ENCODE peak calls at places on chromosomes 1 and 21, in six cellular contexts. M is prostate gland, U is foreskin fibroblast, O is AG04449, Y is brain microvascular endothelial cell, I is progenitor cell of endocrine pancreas. X is an unnamed sample.

GRCh38 chr1:1540817-1541628 is 599 bp upstream of the TMEM240 start:
- DNase-seq in U (no peak), M (no peak), Y (no peak), I (no peak), O (no peak), X (no peak)

GRCh38 chr1:48007044-48007443 is 9.9 kb upstream of the TRABD2B start:
- DNase-seq in Y (peak), O (no peak), I (no peak), M (no peak), U (no peak), X (no peak)

GRCh38 chr1:156816561-156817328 is at the start of gene SH2D2A:
- DNase-seq in U (no peak), I (no peak), M (no peak), Y (peak), O (no peak), X (no peak)

GRCh38 chr1:211882391-211882790 is 51.8 kb upstream of the LPGAT1 start:
- DNase-seq in O (no peak), Y (no peak), M (no peak), I (no peak), U (no peak), X (no peak)

GRCh38 chr1:37171651-37172050 is 137.3 kb upstream of the GRIK3 start:
- DNase-seq in M (no peak), U (no peak), O (no peak), Y (no peak), I (no peak), X (no peak)

GRCh38 chr1:201282216-201282615 is 1.1 kb upstream of the PKP1 start:
- DNase-seq in Y (no peak), O (no peak), I (no peak), M (no peak), U (no peak), X (no peak)

GRCh38 chr21:33383056-33383888 is 19.9 kb upstream of the IFNGR2 start:
- DNase-seq in O (no peak), Y (peak), U (peak), M (peak), I (no peak), X (no peak)

GRCh38 chr21:42624095-42624830 is 29.2 kb upstream of the PDE9A start:
- DNase-seq in O (no peak), I (no peak), M (no peak), U (no peak), Y (no peak), X (no peak)

GRCh38 chr1:173570370-173571030 is 32.4 kb downstream of the SLC9C2 start:
- DNase-seq in O (no peak), I (no peak), M (no peak), Y (no peak), U (no peak), X (no peak)

GRCh38 chr1:61588736-61589381 is 136.1 kb downstream of the TM2D1 start:
- DNase-seq in U (peak), Y (peak), O (no peak), M (peak), I (peak), X (no peak)

GRCh38 chr1:78833491-78833890 is 173.0 kb downstream of the ADGRL4 start:
- DNase-seq in U (peak), M (no peak), O (no peak), Y (peak), I (no peak), X (no peak)

GRCh38 chr1:17013598-17014320 is 2.0 kb upstream of the ATP13A2 start:
- DNase-seq in I (no peak), U (no peak), Y (no peak), M (no peak), O (no peak), X (no peak)

GRCh38 chr1:244802556-244803239 is 32.8 kb upstream of the COX20 start:
- DNase-seq in Y (no peak), I (no peak), O (no peak), U (no peak), M (no peak), X (no peak)

DNA sequence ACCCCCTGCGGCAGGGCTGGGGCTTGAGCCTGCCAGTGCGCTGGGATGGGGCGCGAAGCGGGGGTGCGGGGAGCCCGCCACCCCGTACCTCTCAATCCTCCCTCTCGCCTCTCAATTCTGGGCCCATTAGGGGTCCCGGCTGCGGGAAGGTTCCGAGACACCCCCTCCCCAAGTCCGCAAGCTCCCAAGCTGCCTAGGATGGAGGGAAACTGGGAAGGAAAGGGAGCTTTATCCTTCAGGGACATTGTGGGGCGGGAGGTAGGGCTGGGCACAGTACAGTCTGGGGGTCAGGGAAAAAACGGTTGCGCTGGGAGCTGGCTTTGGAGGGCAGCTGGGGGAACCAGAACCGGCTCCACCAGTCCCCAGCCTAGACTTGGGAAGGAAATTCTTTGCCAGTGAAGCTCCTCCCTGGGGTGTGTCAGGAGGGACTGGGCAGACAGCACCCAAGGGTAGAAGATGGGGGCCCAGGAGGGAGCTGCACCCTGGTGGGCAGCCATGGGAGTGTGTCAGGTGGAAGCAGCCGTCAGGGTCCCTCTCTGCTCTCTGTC is 904 bp downstream of the GJB3 start:
- DNase-seq in U (no peak), M (peak), O (no peak), I (no peak), Y (no peak), X (no peak)
- TF ChIP-seq CTCF in U (no peak), M (no peak), O (no peak), I (peak), Y (no peak), X (no peak)

GRCh38 chr1:24970399-24970753 is 40.3 kb upstream of the RUNX3 start:
- DNase-seq in U (no peak), M (no peak), Y (peak), I (no peak), O (no peak), X (no peak)
- TF ChIP-seq CTCF in U (no peak), M (no peak), Y (peak), I (no peak), O (peak), X (no peak)

DNA sequence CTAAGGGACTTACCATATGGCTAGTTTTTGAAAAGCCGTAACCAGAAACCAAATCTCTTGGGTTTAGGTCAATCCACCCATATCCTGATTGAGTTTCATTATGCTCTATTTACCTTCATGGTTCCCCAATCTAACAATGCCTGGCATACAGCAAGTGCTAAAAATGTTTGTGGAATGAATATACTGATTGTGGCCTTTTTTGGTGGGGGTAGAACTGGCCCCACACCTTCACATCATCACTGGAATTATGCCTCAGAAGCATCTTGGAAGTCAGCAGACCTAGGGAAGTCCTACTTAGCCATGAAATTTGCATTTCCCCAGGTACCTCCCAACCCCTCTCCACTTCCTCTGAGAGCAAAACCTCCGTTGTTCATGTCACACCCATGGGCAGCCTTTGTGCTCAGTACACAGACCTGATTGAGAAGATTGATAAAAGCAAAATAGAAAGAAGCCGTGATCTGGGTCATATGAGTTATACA is 17.8 kb upstream of the SLAMF1 start:
- DNase-seq in I (no peak), U (no peak), M (no peak), Y (no peak), O (no peak), X (no peak)
- TF ChIP-seq CTCF in I (no peak), U (no peak), M (no peak), Y (no peak), O (no peak), X (no peak)

GRCh38 chr21:29332461-29333354 is 34.0 kb downstream of the BACH1 start:
- DNase-seq in Y (peak), I (no peak), U (no peak), O (no peak), M (no peak), X (no peak)

GRCh38 chr21:29334717-29335428 is 36.2 kb downstream of the BACH1 start:
- DNase-seq in M (no peak), U (peak), Y (peak), O (no peak), I (no peak), X (no peak)

GRCh38 chr21:29333355-29333746 is 34.6 kb downstream of the BACH1 start:
- DNase-seq in I (no peak), U (no peak), Y (no peak), O (no peak), M (no peak), X (no peak)

GRCh38 chr21:29338256-29338655 is 39.5 kb downstream of the BACH1 start:
- DNase-seq in I (no peak), O (no peak), U (no peak), Y (no peak), M (no peak), X (no peak)

DNA sequence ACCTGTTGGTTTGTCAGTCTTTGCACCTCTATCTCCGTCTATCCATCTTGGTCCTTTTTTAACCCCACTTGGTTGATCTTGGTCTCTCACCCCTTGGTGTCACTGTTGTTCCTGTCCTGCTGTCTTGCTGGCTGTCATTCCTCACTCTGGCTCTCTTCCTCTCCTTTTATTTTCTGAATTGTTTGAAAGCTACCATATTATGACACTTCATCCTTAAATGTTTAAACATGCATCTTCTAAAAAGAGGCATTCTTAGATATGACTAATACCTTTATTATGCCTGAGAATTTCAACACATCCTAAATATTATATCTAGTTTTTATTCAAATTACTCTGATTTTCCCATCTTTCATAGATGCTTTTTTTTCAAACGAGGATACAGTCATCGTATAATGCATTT is 37.0 kb downstream of the BACH1 start:
- DNase-seq in Y (no peak), O (no peak), U (no peak), M (no peak), I (no peak), X (no peak)
- TF ChIP-seq CTCF in Y (no peak), O (no peak), U (no peak), M (no peak), I (no peak), X (no peak)

GRCh38 chr1:40363721-40364120 is 9.8 kb upstream of the SMAP2 start:
- DNase-seq in M (no peak), I (no peak), O (no peak), Y (no peak), U (no peak), X (no peak)
- TF ChIP-seq CTCF in M (no peak), I (peak), O (no peak), Y (peak), U (no peak), X (no peak)

X was measured in AG09319.